ENCODE peak calls at places on chromosome 7, in seven cellular contexts. S is SK-N-SH, M is HepG2, K is HCT116, J is H1, C is K562, O is GM12878. P is an unnamed sample.

GRCh38 chr7:1021366-1021765 is 23.0 kb upstream of the GPR146 start:
- DNase-seq in K (no peak), S (no peak), J (no peak), O (no peak), C (no peak), M (no peak), P (no peak)

GRCh38 chr7:17185690-17186070 is 112.8 kb upstream of the AHR start:
- DNase-seq in O (peak; percentile 59), S (no peak), C (no peak), J (no peak), K (no peak), M (no peak), P (no peak)

GRCh38 chr7:154255324-154255723 is 203.1 kb downstream of the DPP6 start:
- DNase-seq in M (no peak), C (no peak), K (no peak), S (peak; percentile 29), O (no peak), J (no peak), P (no peak)

GRCh38 chr7:150994838-150995510 is 4.2 kb downstream of the NOS3 start:
- DNase-seq in O (no peak), M (no peak), S (peak; percentile 54), C (no peak), J (no peak), K (no peak), P (no peak)

GRCh38 chr7:95595825-95596182 is 512 bp downstream of the PDK4 start:
- DNase-seq in S (no peak), J (no peak), K (no peak), O (no peak), C (no peak), M (no peak), P (no peak)

GRCh38 chr7:49800031-49800430 is 26.6 kb downstream of the VWC2 start:
- DNase-seq in M (no peak), S (no peak), C (no peak), K (no peak), J (no peak), O (no peak), P (no peak)

GRCh38 chr7:87570178-87570577 is 30.5 kb downstream of the ABCB1 start:
- DNase-seq in K (peak; percentile 23), J (no peak), S (no peak), C (no peak), M (no peak), O (no peak), P (no peak)

GRCh38 chr7:80207501-80207900 is 72.9 kb downstream of the GNAI1 start:
- DNase-seq in M (no peak), C (no peak), J (no peak), S (no peak), K (no peak), O (no peak), P (no peak)

GRCh38 chr7:158759749-158760444 is 55.3 kb upstream of the NCAPG2 start:
- DNase-seq in K (no peak), M (no peak), C (no peak), O (no peak), J (no peak), S (no peak), P (no peak)

GRCh38 chr7:94059747-94060146 is 55.6 kb upstream of the BET1 start:
- DNase-seq in O (peak; percentile 33), K (no peak), J (no peak), C (no peak), M (no peak), S (no peak), P (no peak)

GRCh38 chr7:68246189-68246633 is 1249.6 kb downstream of the TYW1 start:
- DNase-seq in J (peak; percentile 87), M (no peak), K (no peak), S (no peak), O (no peak), C (no peak), P (peak; percentile 91)

GRCh38 chr7:2928613-2929311 is 84.7 kb upstream of the GNA12 start:
- DNase-seq in K (no peak), O (no peak), M (no peak), J (no peak), C (no peak), S (peak; percentile 96), P (no peak)

GRCh38 chr7:47258798-47259197 is 323.1 kb downstream of the TNS3 start:
- DNase-seq in O (no peak), M (no peak), J (no peak), K (no peak), C (no peak), S (no peak), P (no peak)

GRCh38 chr7:131845573-131846337 is 289.3 kb upstream of the PODXL start:
- DNase-seq in J (no peak), O (no peak), C (no peak), M (no peak), K (no peak), S (no peak), P (no peak)

GRCh38 chr7:121037828-121038716 is 49.6 kb downstream of the CPED1 start:
- DNase-seq in M (no peak), J (no peak), S (no peak), K (no peak), O (no peak), C (no peak), P (no peak)

GRCh38 chr7:105600720-105601550 is 19.6 kb upstream of the EFCAB10 start:
- DNase-seq in J (peak; percentile 53), O (no peak), M (no peak), K (no peak), S (no peak), C (peak; percentile 53), P (no peak)

GRCh38 chr7:41885748-41886147 is 182.9 kb upstream of the INHBA start:
- DNase-seq in S (no peak), K (no peak), C (no peak), J (no peak), M (no peak), O (no peak), P (no peak)

GRCh38 chr7:132400667-132401142 is 175.6 kb downstream of the PLXNA4 start:
- DNase-seq in J (no peak), S (no peak), K (no peak), M (no peak), C (no peak), O (no peak), P (no peak)

GRCh38 chr7:51350195-51350896 is 33.7 kb upstream of the COBL start:
- DNase-seq in O (no peak), S (no peak), K (peak; percentile 51), C (no peak), M (peak; percentile 33), J (no peak), P (no peak)

GRCh38 chr7:159007308-159008054 is 137.2 kb downstream of the VIPR2 start:
- DNase-seq in M (no peak), O (no peak), J (no peak), C (no peak), K (no peak), S (no peak), P (no peak)

GRCh38 chr7:82803411-82803810 is 359.3 kb downstream of the PCLO start:
- DNase-seq in K (no peak), J (no peak), S (no peak), O (no peak), M (no peak), C (no peak), P (no peak)

GRCh38 chr7:24752073-24752800 is 5.0 kb downstream of the GSDME start:
- DNase-seq in K (no peak), O (no peak), S (no peak), M (no peak), C (no peak), J (no peak), P (no peak)

GRCh38 chr7:106484562-106484961 is 176.4 kb downstream of the CCDC71L start:
- DNase-seq in O (no peak), S (no peak), C (no peak), M (no peak), J (no peak), K (no peak), P (no peak)

GRCh38 chr7:158432369-158433270 is 155.0 kb downstream of the PTPRN2 start:
- DNase-seq in J (no peak), M (peak; percentile 95), K (no peak), C (no peak), O (no peak), S (peak; percentile 35), P (no peak)

DNA sequence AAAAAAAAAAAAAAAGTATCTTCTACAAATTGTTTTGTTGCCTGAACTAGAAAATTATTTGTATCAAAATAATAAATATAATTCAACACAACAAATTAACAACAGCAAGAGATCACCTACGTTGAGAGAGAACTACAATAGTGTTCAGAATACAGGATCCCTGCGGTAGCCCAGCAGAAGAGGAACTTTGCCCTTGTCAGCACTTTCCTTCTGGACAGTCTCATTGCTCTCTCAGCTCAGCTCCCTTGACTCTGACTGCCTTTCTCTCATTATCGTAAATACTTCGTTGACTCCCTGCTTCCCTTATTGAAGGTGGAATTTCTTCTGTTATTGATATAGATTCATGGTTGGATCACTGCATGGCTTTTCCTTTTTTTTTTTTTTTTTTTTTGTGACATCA is 469.5 kb upstream of the VSTM2A start:
- DNase-seq in K (no peak), M (no peak), C (no peak), J (no peak), O (no peak), S (no peak), P (no peak)
- TF ChIP-seq YY1 in K (no peak), M (no peak), C (no peak), J (no peak), O (no peak), S (no peak), P (no peak)

DNA sequence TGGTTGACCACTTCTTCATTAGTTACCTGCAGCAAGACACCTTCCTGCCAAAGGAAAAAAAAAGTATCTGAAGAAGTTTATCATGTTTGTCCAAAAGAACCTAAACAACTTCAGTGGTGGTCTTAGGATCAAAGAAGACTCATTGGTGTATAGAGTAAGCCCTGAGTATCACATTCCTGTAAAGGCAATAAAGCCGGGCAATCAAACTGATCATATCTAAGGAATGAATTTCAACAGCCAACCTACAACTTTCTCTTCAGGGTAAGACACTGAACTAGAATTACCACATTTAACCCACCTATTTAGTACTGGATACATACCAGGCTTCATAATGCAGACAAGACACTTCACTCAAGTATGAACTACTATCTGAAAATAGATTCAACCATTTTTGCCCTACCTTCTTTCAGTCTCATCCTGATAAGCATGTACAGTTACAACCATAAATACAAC is 10.1 kb downstream of the HNRNPA2B1 start:
- DNase-seq in J (no peak), C (no peak), S (no peak), O (no peak), M (no peak), K (no peak), P (no peak)
- H3K4me1 ChIP-seq in J (no peaks in the 10 kb centered on the region), C (peaks cover 3% of the 10 kb centered on the region), S (peaks cover 12% of the 10 kb centered on the region), O (peaks cover 27% of the 10 kb centered on the region), M (peaks cover 30% of the 10 kb centered on the region), K (no peaks in the 10 kb centered on the region), P (no peaks in the 10 kb centered on the region)

GRCh38 chr7:155408657-155409586 is 49.0 kb upstream of the EN2 start:
- DNase-seq in C (no peak), M (peak; percentile 20), K (no peak), J (no peak), S (no peak), O (no peak), P (no peak)
- TF ChIP-seq YY1 in C (no peak), M (no peak), K (no peak), J (no peak), S (no peak), O (no peak), P (no peak)

GRCh38 chr7:134708692-134709091 is 62.0 kb downstream of the BPGM start:
- DNase-seq in K (no peak), O (no peak), J (no peak), C (no peak), S (no peak), M (no peak), P (no peak)
- H3K4me1 ChIP-seq in K (no peaks in the 10 kb centered on the region), O (no peaks in the 10 kb centered on the region), J (peaks cover 3% of the 10 kb centered on the region), C (no peaks in the 10 kb centered on the region), S (peaks cover 7% of the 10 kb centered on the region), M (peaks cover 15% of the 10 kb centered on the region), P (peaks cover 4% of the 10 kb centered on the region)

P was measured in NT2/D1.